ENCODE peak calls at places on chromosomes 5 and 9, in nine cellular contexts. I, P, R, Q, N, H, G, D and C are unnamed samples.

GRCh38 chr9:35516481-35516880 is 26.6 kb downstream of the RUSC2 start:
- DNase-seq in I (peak; percentile 75), P (no peak), R (no peak), Q (no peak), N (no peak), H (no peak), G (peak; percentile 48), D (no peak), C (no peak)

GRCh38 chr9:136095028-136095494 is at the start of gene NACC2:
- DNase-seq in I (peak; percentile 52), P (peak; percentile 68), R (no peak), Q (peak; percentile 75), N (peak; percentile 88), H (no peak), G (peak; percentile 63), D (no peak), C (peak; percentile 33)

GRCh38 chr5:141669519-141669918 is 12.5 kb downstream of the ARAP3 start:
- DNase-seq in I (no peak), P (no peak), R (no peak), Q (peak; percentile 39), N (no peak), H (no peak), G (no peak), D (no peak), C (no peak)

GRCh38 chr5:81606150-81606549 is 144.7 kb downstream of the SSBP2 start:
- DNase-seq in I (no peak), P (no peak), R (no peak), Q (no peak), N (no peak), H (no peak), G (no peak), D (no peak), C (no peak)

GRCh38 chr5:72921103-72921502 is 34.7 kb upstream of the FCHO2 start:
- DNase-seq in I (no peak), P (peak; percentile 47), R (no peak), Q (no peak), N (no peak), H (no peak), G (no peak), D (no peak), C (no peak)

GRCh38 chr9:98864257-98865180 is 57.0 kb downstream of the GALNT12 start:
- DNase-seq in I (peak; percentile 66), P (no peak), R (no peak), Q (no peak), N (peak; percentile 75), H (no peak), G (peak; percentile 68), D (peak; percentile 67), C (no peak)

GRCh38 chr9:136952354-136952855 is 332 bp downstream of the LCN12 start:
- DNase-seq in I (no peak), P (no peak), R (no peak), Q (no peak), N (no peak), H (no peak), G (no peak), D (no peak), C (no peak)

GRCh38 chr9:91714020-91714721 is 235.9 kb downstream of the ROR2 start:
- DNase-seq in I (peak; percentile 61), P (peak; percentile 46), R (no peak), Q (peak; percentile 73), N (peak; percentile 84), H (peak; percentile 82), G (peak; percentile 44), D (peak; percentile 4), C (no peak)

GRCh38 chr5:115415143-115415491 is 118.7 kb upstream of the CCDC112 start:
- DNase-seq in I (peak; percentile 82), P (peak; percentile 50), R (no peak), Q (no peak), N (peak; percentile 76), H (no peak), G (no peak), D (peak; percentile 81), C (no peak)

GRCh38 chr5:43040287-43041098 is at the start of gene ANXA2R:
- DNase-seq in I (peak; percentile 97), P (peak; percentile 98), R (peak; percentile 91), Q (peak; percentile 45), N (peak; percentile 94), H (peak; percentile 88), G (peak; percentile 93), D (peak; percentile 88), C (peak; percentile 97)

GRCh38 chr5:4584982-4585381 is 555.1 kb upstream of the ADAMTS16 start:
- DNase-seq in I (no peak), P (no peak), R (no peak), Q (no peak), N (no peak), H (no peak), G (no peak), D (peak; percentile 9), C (no peak)

GRCh38 chr5:29800752-29801151 is 1392.7 kb upstream of the CDH6 start:
- DNase-seq in I (no peak), P (no peak), R (no peak), Q (no peak), N (no peak), H (no peak), G (no peak), D (no peak), C (no peak)

GRCh38 chr9:105318729-105319513 is 74.5 kb downstream of the SLC44A1 start:
- DNase-seq in I (no peak), P (no peak), R (no peak), Q (no peak), N (no peak), H (no peak), G (no peak), D (no peak), C (no peak)